ENCODE peak calls at places on chromosomes 6 and 20, in ten cellular contexts. One of them, this sample, is unnamed.

GRCh38 chr6:148179786-148180185 is 162.9 kb upstream of the SASH1 start:
- DNase-seq in HTR-8/SVneo: peak; percentile 9
- DNase-seq in activated naive CD4-positive, alpha-beta T cell treated with Interleukin-2 at 50 U/mL for 16 hours: no peak
- DNase-seq in astrocyte of the cerebellum: no peak
- DNase-seq in NCI-H1105: no peak
- DNase-seq in fibroblast of mammary gland: peak; percentile 43
- DNase-seq in HT1080: peak; percentile 44
- DNase-seq in heart left ventricle: no peak
- DNase-seq in M059J: peak; percentile 40
- DNase-seq in B cell: no peak
- DNase-seq in this sample: peak; percentile 64

GRCh38 chr6:139748353-139749146 is 374.1 kb upstream of the CITED2 start:
- DNase-seq in heart left ventricle: no peak
- DNase-seq in NCI-H1105: no peak
- DNase-seq in astrocyte of the cerebellum: no peak
- DNase-seq in HT1080: no peak
- DNase-seq in HTR-8/SVneo: no peak
- DNase-seq in fibroblast of mammary gland: no peak
- DNase-seq in M059J: peak; percentile 64
- DNase-seq in B cell: no peak
- DNase-seq in activated naive CD4-positive, alpha-beta T cell treated with Interleukin-2 at 50 U/mL for 16 hours: no peak
- DNase-seq in this sample: no peak

GRCh38 chr6:20367716-20368485 is 33.8 kb upstream of the E2F3 start:
- DNase-seq in heart left ventricle: no peak
- DNase-seq in M059J: no peak
- DNase-seq in activated naive CD4-positive, alpha-beta T cell treated with Interleukin-2 at 50 U/mL for 16 hours: peak; percentile 19
- DNase-seq in HT1080: no peak
- DNase-seq in astrocyte of the cerebellum: no peak
- DNase-seq in fibroblast of mammary gland: peak; percentile 24
- DNase-seq in HTR-8/SVneo: no peak
- DNase-seq in B cell: no peak
- DNase-seq in NCI-H1105: no peak
- DNase-seq in this sample: peak; percentile 13

GRCh38 chr20:44648579-44648978 is 2.9 kb downstream of the ADA start:
- DNase-seq in M059J: peak; percentile 22
- DNase-seq in NCI-H1105: no peak
- DNase-seq in HT1080: no peak
- DNase-seq in fibroblast of mammary gland: no peak
- DNase-seq in heart left ventricle: no peak
- DNase-seq in astrocyte of the cerebellum: no peak
- DNase-seq in activated naive CD4-positive, alpha-beta T cell treated with Interleukin-2 at 50 U/mL for 16 hours: no peak
- DNase-seq in HTR-8/SVneo: no peak
- DNase-seq in B cell: no peak
- DNase-seq in this sample: peak; percentile 42

GRCh38 chr6:108437821-108438220 is 122.9 kb upstream of the FOXO3 start:
- DNase-seq in astrocyte of the cerebellum: no peak
- DNase-seq in NCI-H1105: no peak
- DNase-seq in HT1080: peak; percentile 12
- DNase-seq in HTR-8/SVneo: no peak
- DNase-seq in M059J: peak; percentile 19
- DNase-seq in activated naive CD4-positive, alpha-beta T cell treated with Interleukin-2 at 50 U/mL for 16 hours: no peak
- DNase-seq in fibroblast of mammary gland: peak; percentile 8
- DNase-seq in heart left ventricle: no peak
- DNase-seq in B cell: no peak
- DNase-seq in this sample: peak; percentile 11

GRCh38 chr6:20652691-20653479 is 118.6 kb downstream of the CDKAL1 start:
- DNase-seq in activated naive CD4-positive, alpha-beta T cell treated with Interleukin-2 at 50 U/mL for 16 hours: no peak
- DNase-seq in B cell: no peak
- DNase-seq in M059J: peak; percentile 76
- DNase-seq in HTR-8/SVneo: peak; percentile 9
- DNase-seq in fibroblast of mammary gland: peak; percentile 62
- DNase-seq in astrocyte of the cerebellum: no peak
- DNase-seq in NCI-H1105: no peak
- DNase-seq in heart left ventricle: no peak
- DNase-seq in HT1080: no peak
- DNase-seq in this sample: peak; percentile 76

GRCh38 chr6:155303361-155303870 is 10.9 kb downstream of the TFB1M start:
- DNase-seq in M059J: peak; percentile 35
- DNase-seq in activated naive CD4-positive, alpha-beta T cell treated with Interleukin-2 at 50 U/mL for 16 hours: no peak
- DNase-seq in fibroblast of mammary gland: no peak
- DNase-seq in B cell: no peak
- DNase-seq in NCI-H1105: no peak
- DNase-seq in heart left ventricle: no peak
- DNase-seq in HT1080: no peak
- DNase-seq in astrocyte of the cerebellum: no peak
- DNase-seq in HTR-8/SVneo: no peak
- DNase-seq in this sample: no peak

GRCh38 chr20:1818895-1819294 is 76.3 kb upstream of the SIRPA start:
- DNase-seq in M059J: no peak
- DNase-seq in activated naive CD4-positive, alpha-beta T cell treated with Interleukin-2 at 50 U/mL for 16 hours: no peak
- DNase-seq in HT1080: no peak
- DNase-seq in astrocyte of the cerebellum: no peak
- DNase-seq in heart left ventricle: no peak
- DNase-seq in B cell: no peak
- DNase-seq in NCI-H1105: no peak
- DNase-seq in fibroblast of mammary gland: no peak
- DNase-seq in HTR-8/SVneo: no peak
- DNase-seq in this sample: no peak

GRCh38 chr20:48124960-48125359 is 339.7 kb upstream of the SULF2 start:
- DNase-seq in activated naive CD4-positive, alpha-beta T cell treated with Interleukin-2 at 50 U/mL for 16 hours: no peak
- DNase-seq in heart left ventricle: no peak
- DNase-seq in B cell: no peak
- DNase-seq in NCI-H1105: no peak
- DNase-seq in fibroblast of mammary gland: no peak
- DNase-seq in HT1080: no peak
- DNase-seq in HTR-8/SVneo: no peak
- DNase-seq in astrocyte of the cerebellum: no peak
- DNase-seq in M059J: no peak
- DNase-seq in this sample: no peak

GRCh38 chr6:49284134-49284533 is 178.9 kb downstream of the MMUT start:
- DNase-seq in astrocyte of the cerebellum: no peak
- DNase-seq in B cell: no peak
- DNase-seq in heart left ventricle: no peak
- DNase-seq in fibroblast of mammary gland: no peak
- DNase-seq in activated naive CD4-positive, alpha-beta T cell treated with Interleukin-2 at 50 U/mL for 16 hours: no peak
- DNase-seq in HT1080: no peak
- DNase-seq in HTR-8/SVneo: no peak
- DNase-seq in NCI-H1105: peak; percentile 82
- DNase-seq in M059J: no peak
- DNase-seq in this sample: no peak

GRCh38 chr6:161668665-161669064 is 394.8 kb upstream of the AGPAT4 start:
- DNase-seq in B cell: no peak
- DNase-seq in NCI-H1105: no peak
- DNase-seq in M059J: no peak
- DNase-seq in fibroblast of mammary gland: no peak
- DNase-seq in HTR-8/SVneo: no peak
- DNase-seq in heart left ventricle: no peak
- DNase-seq in activated naive CD4-positive, alpha-beta T cell treated with Interleukin-2 at 50 U/mL for 16 hours: no peak
- DNase-seq in HT1080: no peak
- DNase-seq in astrocyte of the cerebellum: no peak
- DNase-seq in this sample: no peak

GRCh38 chr6:53499094-53499493 is 45.8 kb downstream of the GCLC start:
- DNase-seq in heart left ventricle: no peak
- DNase-seq in HT1080: no peak
- DNase-seq in fibroblast of mammary gland: no peak
- DNase-seq in astrocyte of the cerebellum: no peak
- DNase-seq in NCI-H1105: no peak
- DNase-seq in M059J: no peak
- DNase-seq in B cell: no peak
- DNase-seq in activated naive CD4-positive, alpha-beta T cell treated with Interleukin-2 at 50 U/mL for 16 hours: no peak
- DNase-seq in HTR-8/SVneo: no peak
- DNase-seq in this sample: no peak

GRCh38 chr6:13431861-13432465 is 55.4 kb downstream of the GFOD1 start:
- DNase-seq in fibroblast of mammary gland: peak; percentile 33
- DNase-seq in B cell: no peak
- DNase-seq in astrocyte of the cerebellum: no peak
- DNase-seq in heart left ventricle: no peak
- DNase-seq in activated naive CD4-positive, alpha-beta T cell treated with Interleukin-2 at 50 U/mL for 16 hours: peak; percentile 31
- DNase-seq in NCI-H1105: no peak
- DNase-seq in M059J: peak; percentile 73
- DNase-seq in HTR-8/SVneo: peak; percentile 26
- DNase-seq in HT1080: peak; percentile 62
- DNase-seq in this sample: peak; percentile 56

GRCh38 chr6:79713701-79714322 is 82.7 kb downstream of the SH3BGRL2 start:
- DNase-seq in heart left ventricle: peak; percentile 28
- DNase-seq in activated naive CD4-positive, alpha-beta T cell treated with Interleukin-2 at 50 U/mL for 16 hours: peak; percentile 21
- DNase-seq in astrocyte of the cerebellum: no peak
- DNase-seq in NCI-H1105: no peak
- DNase-seq in HT1080: peak; percentile 21
- DNase-seq in fibroblast of mammary gland: peak; percentile 59
- DNase-seq in B cell: no peak
- DNase-seq in HTR-8/SVneo: peak; percentile 22
- DNase-seq in M059J: peak; percentile 49
- DNase-seq in this sample: peak; percentile 59

GRCh38 chr6:30826961-30827342 is 57.4 kb upstream of the DDR1 start:
- DNase-seq in HTR-8/SVneo: no peak
- DNase-seq in activated naive CD4-positive, alpha-beta T cell treated with Interleukin-2 at 50 U/mL for 16 hours: peak; percentile 37
- DNase-seq in astrocyte of the cerebellum: no peak
- DNase-seq in M059J: peak; percentile 90
- DNase-seq in B cell: no peak
- DNase-seq in NCI-H1105: no peak
- DNase-seq in HT1080: peak; percentile 78
- DNase-seq in heart left ventricle: no peak
- DNase-seq in fibroblast of mammary gland: no peak
- DNase-seq in this sample: peak; percentile 46

GRCh38 chr6:109230444-109230843 is 135.1 kb downstream of the CEP57L1 start:
- DNase-seq in B cell: no peak
- DNase-seq in astrocyte of the cerebellum: no peak
- DNase-seq in HT1080: no peak
- DNase-seq in NCI-H1105: no peak
- DNase-seq in fibroblast of mammary gland: no peak
- DNase-seq in activated naive CD4-positive, alpha-beta T cell treated with Interleukin-2 at 50 U/mL for 16 hours: no peak
- DNase-seq in heart left ventricle: no peak
- DNase-seq in M059J: no peak
- DNase-seq in HTR-8/SVneo: no peak
- DNase-seq in this sample: no peak

GRCh38 chr6:122389704-122390103 is 9.7 kb upstream of the HSF2 start:
- DNase-seq in NCI-H1105: no peak
- DNase-seq in activated naive CD4-positive, alpha-beta T cell treated with Interleukin-2 at 50 U/mL for 16 hours: no peak
- DNase-seq in B cell: no peak
- DNase-seq in M059J: peak; percentile 20
- DNase-seq in HT1080: no peak
- DNase-seq in heart left ventricle: no peak
- DNase-seq in HTR-8/SVneo: no peak
- DNase-seq in fibroblast of mammary gland: no peak
- DNase-seq in astrocyte of the cerebellum: no peak
- DNase-seq in this sample: no peak

GRCh38 chr6:166707045-166707444 is 80.0 kb upstream of the RPS6KA2 start:
- DNase-seq in HT1080: peak; percentile 30
- DNase-seq in NCI-H1105: peak; percentile 6
- DNase-seq in activated naive CD4-positive, alpha-beta T cell treated with Interleukin-2 at 50 U/mL for 16 hours: no peak
- DNase-seq in M059J: no peak
- DNase-seq in B cell: no peak
- DNase-seq in heart left ventricle: peak; percentile 57
- DNase-seq in astrocyte of the cerebellum: no peak
- DNase-seq in fibroblast of mammary gland: peak; percentile 31
- DNase-seq in HTR-8/SVneo: no peak
- DNase-seq in this sample: peak; percentile 4

GRCh38 chr6:31363809-31364208 is 6.8 kb upstream of the HLA-B start:
- DNase-seq in HT1080: no peak
- DNase-seq in astrocyte of the cerebellum: no peak
- DNase-seq in B cell: no peak
- DNase-seq in M059J: no peak
- DNase-seq in heart left ventricle: no peak
- DNase-seq in activated naive CD4-positive, alpha-beta T cell treated with Interleukin-2 at 50 U/mL for 16 hours: no peak
- DNase-seq in fibroblast of mammary gland: no peak
- DNase-seq in NCI-H1105: no peak
- DNase-seq in HTR-8/SVneo: no peak
- DNase-seq in this sample: no peak

GRCh38 chr20:51760905-51761544 is 7.2 kb downstream of the ATP9A start:
- DNase-seq in B cell: no peak
- DNase-seq in activated naive CD4-positive, alpha-beta T cell treated with Interleukin-2 at 50 U/mL for 16 hours: no peak
- DNase-seq in NCI-H1105: no peak
- DNase-seq in HT1080: peak; percentile 64
- DNase-seq in heart left ventricle: no peak
- DNase-seq in M059J: peak; percentile 92
- DNase-seq in HTR-8/SVneo: peak; percentile 88
- DNase-seq in fibroblast of mammary gland: peak; percentile 62
- DNase-seq in astrocyte of the cerebellum: peak; percentile 80
- DNase-seq in this sample: peak; percentile 80

GRCh38 chr6:31113861-31114539 is 600 bp upstream of the PSORS1C1 start:
- DNase-seq in HT1080: peak; percentile 18
- DNase-seq in fibroblast of mammary gland: peak; percentile 83
- DNase-seq in NCI-H1105: no peak
- DNase-seq in heart left ventricle: no peak
- DNase-seq in HTR-8/SVneo: peak; percentile 32
- DNase-seq in astrocyte of the cerebellum: peak; percentile 94
- DNase-seq in activated naive CD4-positive, alpha-beta T cell treated with Interleukin-2 at 50 U/mL for 16 hours: no peak
- DNase-seq in B cell: peak; percentile 6
- DNase-seq in M059J: peak; percentile 44
- DNase-seq in this sample: no peak

GRCh38 chr20:1808101-1808500 is 87.1 kb upstream of the SIRPA start:
- DNase-seq in heart left ventricle: no peak
- DNase-seq in fibroblast of mammary gland: no peak
- DNase-seq in M059J: no peak
- DNase-seq in activated naive CD4-positive, alpha-beta T cell treated with Interleukin-2 at 50 U/mL for 16 hours: no peak
- DNase-seq in HTR-8/SVneo: no peak
- DNase-seq in astrocyte of the cerebellum: no peak
- DNase-seq in NCI-H1105: no peak
- DNase-seq in HT1080: no peak
- DNase-seq in B cell: no peak
- DNase-seq in this sample: no peak

GRCh38 chr6:108564178-108564577 is 3.5 kb downstream of the FOXO3 start:
- DNase-seq in HT1080: peak; percentile 98
- DNase-seq in heart left ventricle: no peak
- DNase-seq in fibroblast of mammary gland: peak; percentile 99
- DNase-seq in HTR-8/SVneo: no peak
- DNase-seq in NCI-H1105: no peak
- DNase-seq in B cell: no peak
- DNase-seq in M059J: peak; percentile 99
- DNase-seq in astrocyte of the cerebellum: peak; percentile 93
- DNase-seq in activated naive CD4-positive, alpha-beta T cell treated with Interleukin-2 at 50 U/mL for 16 hours: no peak
- DNase-seq in this sample: peak; percentile 98

GRCh38 chr6:134908906-134909516 is 40.9 kb downstream of the ALDH8A1 start:
- DNase-seq in heart left ventricle: peak; percentile 54
- DNase-seq in NCI-H1105: no peak
- DNase-seq in astrocyte of the cerebellum: peak; percentile 87
- DNase-seq in M059J: peak; percentile 98
- DNase-seq in HT1080: peak; percentile 95
- DNase-seq in activated naive CD4-positive, alpha-beta T cell treated with Interleukin-2 at 50 U/mL for 16 hours: no peak
- DNase-seq in HTR-8/SVneo: peak; percentile 83
- DNase-seq in fibroblast of mammary gland: peak; percentile 100
- DNase-seq in B cell: no peak
- DNase-seq in this sample: peak; percentile 96

GRCh38 chr6:26157150-26157837 is 70.1 kb downstream of the HFE start:
- DNase-seq in heart left ventricle: peak; percentile 68
- DNase-seq in fibroblast of mammary gland: no peak
- DNase-seq in activated naive CD4-positive, alpha-beta T cell treated with Interleukin-2 at 50 U/mL for 16 hours: peak; percentile 51
- DNase-seq in HTR-8/SVneo: peak; percentile 23
- DNase-seq in M059J: no peak
- DNase-seq in B cell: peak; percentile 29
- DNase-seq in HT1080: peak; percentile 99
- DNase-seq in NCI-H1105: peak; percentile 62
- DNase-seq in astrocyte of the cerebellum: no peak
- DNase-seq in this sample: peak; percentile 85